ENCODE peak calls at places on chromosomes 12 and 14, in four cellular contexts. E is spleen, U is vagina, O is Peyer's patch. T is an unnamed sample.

GRCh38 chr12:78824918-78825317 is 39.7 kb upstream of the SYT1 start:
- DNase-seq in E (no peak), U (no peak), O (no peak), T (no peak)

GRCh38 chr14:53979747-53980642 is 23.4 kb upstream of the BMP4 start:
- DNase-seq in E (no peak), U (no peak), O (no peak), T (no peak)

GRCh38 chr12:70469221-70469820 is 103.2 kb downstream of the KCNMB4 start:
- DNase-seq in E (no peak), U (no peak), O (no peak), T (no peak)

GRCh38 chr14:99841436-99842071 is 48.3 kb downstream of the EML1 start:
- DNase-seq in E (no peak), U (no peak), O (no peak), T (no peak)

GRCh38 chr12:43044241-43044640 is 454.7 kb upstream of the PRICKLE1 start:
- DNase-seq in E (no peak), U (no peak), O (no peak), T (no peak)

GRCh38 chr12:78087363-78087675 is 256.6 kb downstream of the NAV3 start:
- DNase-seq in E (no peak), U (no peak), O (no peak), T (no peak)

GRCh38 chr14:47919334-47919846 is 244.0 kb upstream of the MDGA2 start:
- DNase-seq in E (no peak), U (no peak), O (no peak), T (no peak)

GRCh38 chr14:99125616-99126431 is 146.2 kb downstream of the BCL11B start:
- DNase-seq in E (peak; percentile 41), U (peak; percentile 67), O (no peak), T (no peak)

GRCh38 chr12:75705749-75706719 is 194.6 kb upstream of the KRR1 start:
- DNase-seq in E (no peak), U (no peak), O (no peak), T (no peak)

GRCh38 chr14:102610968-102611811 is 18.7 kb downstream of the RCOR1 start:
- DNase-seq in E (no peak), U (no peak), O (no peak), T (no peak)

GRCh38 chr12:84919271-84919670 is 6.7 kb upstream of the SLC6A15 start:
- DNase-seq in E (no peak), U (no peak), O (no peak), T (no peak)

GRCh38 chr12:25977047-25977446 is 18.6 kb downstream of the RASSF8 start:
- DNase-seq in E (no peak), U (no peak), O (no peak), T (no peak)

GRCh38 chr12:89333564-89334252 is 18.6 kb downstream of the DUSP6 start:
- DNase-seq in E (no peak), U (no peak), O (no peak), T (no peak)

GRCh38 chr14:71716371-71716770 is 215.9 kb upstream of the RGS6 start:
- DNase-seq in E (no peak), U (no peak), O (no peak), T (no peak)

GRCh38 chr12:28998662-28999120 is 150.4 kb upstream of the FAR2 start:
- DNase-seq in E (no peak), U (no peak), O (no peak), T (peak; percentile 5)

GRCh38 chr14:75301666-75302325 is 23.2 kb downstream of the FOS start:
- DNase-seq in E (no peak), U (no peak), O (no peak), T (no peak)

GRCh38 chr12:132445884-132446471 is 44.0 kb upstream of the FBRSL1 start:
- DNase-seq in E (peak; percentile 87), U (no peak), O (peak; percentile 65), T (no peak)

GRCh38 chr14:60206837-60207533 is 41.8 kb upstream of the DHRS7 start:
- DNase-seq in E (no peak), U (no peak), O (no peak), T (no peak)

GRCh38 chr12:109255377-109255776 is 53.7 kb downstream of the FOXN4 start:
- DNase-seq in E (no peak), U (no peak), O (no peak), T (no peak)

GRCh38 chr14:89399594-89400068 is 17.4 kb downstream of the FOXN3 start:
- DNase-seq in E (no peak), U (no peak), O (no peak), T (no peak)

GRCh38 chr12:48977290-48978281 is 536 bp upstream of the WNT1 start:
- DNase-seq in E (peak; percentile 95), U (no peak), O (peak; percentile 76), T (no peak)

GRCh38 chr12:68129979-68130378 is 29.6 kb downstream of the IFNG start:
- DNase-seq in E (no peak), U (no peak), O (no peak), T (no peak)

DNA sequence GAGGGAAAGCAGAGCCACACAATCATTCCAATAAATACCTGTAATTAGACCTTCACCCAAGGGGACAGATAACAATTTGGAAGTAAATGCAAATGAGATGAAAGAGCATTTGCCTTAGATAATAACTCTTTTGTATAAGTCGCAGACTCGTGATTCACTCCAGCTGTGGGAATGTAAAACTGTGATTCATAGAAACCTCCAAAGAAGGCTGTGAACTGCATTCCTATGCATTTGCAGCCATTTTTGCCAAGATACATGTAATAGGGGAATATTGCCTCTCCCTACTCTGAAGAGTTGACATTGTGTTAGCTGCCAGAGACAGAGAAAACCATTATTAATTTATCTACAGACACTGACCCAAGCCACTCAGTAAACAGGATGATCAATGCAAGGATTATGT is 181.9 kb upstream of the ARHGAP5 start:
- DNase-seq in E (no peak), U (no peak), O (no peak), T (no peak)
- H3K4me1 ChIP-seq in E (no peaks in the 10 kb centered on the region), U (no peaks in the 10 kb centered on the region), O (no peaks in the 10 kb centered on the region), T (peaks cover 4% of the 10 kb centered on the region)

DNA sequence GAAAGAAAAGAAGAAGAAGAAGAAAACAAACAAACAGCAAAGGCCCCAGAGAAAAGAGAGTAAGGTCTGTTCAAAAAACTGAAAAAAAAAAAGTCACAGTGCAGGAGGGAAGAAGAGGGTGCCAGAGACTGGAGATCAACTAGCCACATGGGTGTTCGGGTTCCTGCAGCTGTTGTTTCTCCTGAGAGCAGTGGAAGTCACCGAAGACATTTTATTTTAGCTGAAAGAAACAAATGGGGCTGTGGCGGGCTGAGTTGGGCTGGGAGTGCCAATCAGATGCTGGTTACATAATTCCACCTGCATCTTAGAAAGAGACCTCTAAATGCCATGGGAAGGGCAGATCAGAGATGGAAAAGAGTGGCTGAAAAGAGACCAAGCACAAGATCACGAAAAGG is 33.9 kb downstream of the ACTN1 start:
- DNase-seq in E (no peak), U (no peak), O (no peak), T (no peak)
- H3K4me1 ChIP-seq in E (peaks cover 17% of the 10 kb centered on the region), U (peaks cover 97% of the 10 kb centered on the region), O (peaks cover 6% of the 10 kb centered on the region), T (peaks cover 18% of the 10 kb centered on the region)

GRCh38 chr12:8120072-8120713 is 3.2 kb upstream of the CLEC4A start:
- DNase-seq in E (no peak), U (no peak), O (no peak), T (no peak)
- H3K4me1 ChIP-seq in E (no peaks in the 10 kb centered on the region), U (no peaks in the 10 kb centered on the region), O (no peaks in the 10 kb centered on the region), T (no peaks in the 10 kb centered on the region)

GRCh38 chr14:68669101-68669500 is 123.8 kb downstream of the ZFP36L1 start:
- DNase-seq in E (no peak), U (no peak), O (no peak), T (no peak)
- H3K4me1 ChIP-seq in E (peaks cover 5% of the 10 kb centered on the region), U (peaks cover 94% of the 10 kb centered on the region), O (no peaks in the 10 kb centered on the region), T (no peaks in the 10 kb centered on the region)

GRCh38 chr14:104931771-104932675 is 7.3 kb downstream of the PLD4 start:
- DNase-seq in E (no peak), U (no peak), O (no peak), T (no peak)
- H3K4me1 ChIP-seq in E (peaks cover 4% of the 10 kb centered on the region), U (peaks cover 30% of the 10 kb centered on the region), O (no peaks in the 10 kb centered on the region), T (no peaks in the 10 kb centered on the region)

GRCh38 chr12:24899503-24900098 is 49.3 kb downstream of the BCAT1 start:
- DNase-seq in E (no peak), U (no peak), O (no peak), T (no peak)
- H3K4me1 ChIP-seq in E (peaks cover 14% of the 10 kb centered on the region), U (peaks cover 19% of the 10 kb centered on the region), O (no peaks in the 10 kb centered on the region), T (peaks cover 2% of the 10 kb centered on the region)

T was measured in iPS DF 6.9.